ENCODE peak calls at places on chromosome 16, in eight cellular contexts. One of them, this sample, is unnamed.

GRCh38 chr16:89687092-89687940 is 827 bp downstream of the CDK10 start:
- DNase-seq in thyroid gland: peak; percentile 80
- DNase-seq in ovary: no peak
- DNase-seq in lower leg skin: no peak
- DNase-seq in body of pancreas: peak; percentile 89
- DNase-seq in HCT116: no peak
- DNase-seq in stomach: peak; percentile 79
- DNase-seq in A549: peak; percentile 67
- DNase-seq in this sample: no peak

GRCh38 chr16:65244811-65245210 is 122.9 kb upstream of the CDH11 start:
- DNase-seq in thyroid gland: no peak
- DNase-seq in ovary: no peak
- DNase-seq in lower leg skin: no peak
- DNase-seq in body of pancreas: no peak
- DNase-seq in HCT116: no peak
- DNase-seq in stomach: no peak
- DNase-seq in A549: no peak
- DNase-seq in this sample: no peak

GRCh38 chr16:52004343-52004742 is 542.6 kb downstream of the TOX3 start:
- DNase-seq in thyroid gland: no peak
- DNase-seq in ovary: no peak
- DNase-seq in lower leg skin: no peak
- DNase-seq in body of pancreas: no peak
- DNase-seq in HCT116: no peak
- DNase-seq in stomach: no peak
- DNase-seq in A549: no peak
- DNase-seq in this sample: no peak

GRCh38 chr16:79609861-79610260 is 9.3 kb upstream of the MAF start:
- DNase-seq in thyroid gland: peak; percentile 39
- DNase-seq in ovary: no peak
- DNase-seq in lower leg skin: no peak
- DNase-seq in body of pancreas: no peak
- DNase-seq in HCT116: no peak
- DNase-seq in stomach: no peak
- DNase-seq in A549: no peak
- DNase-seq in this sample: no peak

GRCh38 chr16:21645261-21645721 is 7.1 kb downstream of the IGSF6 start:
- DNase-seq in thyroid gland: no peak
- DNase-seq in ovary: no peak
- DNase-seq in lower leg skin: no peak
- DNase-seq in body of pancreas: no peak
- DNase-seq in HCT116: no peak
- DNase-seq in stomach: no peak
- DNase-seq in A549: no peak
- DNase-seq in this sample: no peak

GRCh38 chr16:66667944-66668343 is 28.6 kb downstream of the CMTM4 start:
- DNase-seq in thyroid gland: no peak
- DNase-seq in ovary: no peak
- DNase-seq in lower leg skin: peak; percentile 62
- DNase-seq in body of pancreas: no peak
- DNase-seq in HCT116: no peak
- DNase-seq in stomach: no peak
- DNase-seq in A549: no peak
- DNase-seq in this sample: no peak

GRCh38 chr16:57762365-57763289 is 27.1 kb downstream of the KATNB1 start:
- DNase-seq in thyroid gland: no peak
- DNase-seq in ovary: no peak
- DNase-seq in lower leg skin: no peak
- DNase-seq in body of pancreas: no peak
- DNase-seq in HCT116: no peak
- DNase-seq in stomach: no peak
- DNase-seq in A549: no peak
- DNase-seq in this sample: no peak

GRCh38 chr16:71358464-71359031 is at the start of gene CALB2:
- DNase-seq in thyroid gland: peak; percentile 72
- DNase-seq in ovary: peak; percentile 41
- DNase-seq in lower leg skin: peak; percentile 92
- DNase-seq in body of pancreas: peak; percentile 86
- DNase-seq in HCT116: no peak
- DNase-seq in stomach: peak; percentile 79
- DNase-seq in A549: peak; percentile 58
- DNase-seq in this sample: peak; percentile 72

GRCh38 chr16:19179890-19180490 is 11.9 kb downstream of the SYT17 start:
- DNase-seq in thyroid gland: peak; percentile 41
- DNase-seq in ovary: no peak
- DNase-seq in lower leg skin: peak; percentile 95
- DNase-seq in body of pancreas: peak; percentile 67
- DNase-seq in HCT116: peak; percentile 31
- DNase-seq in stomach: peak; percentile 72
- DNase-seq in A549: peak; percentile 76
- DNase-seq in this sample: peak; percentile 63

GRCh38 chr16:89130448-89130847 is 36.8 kb downstream of the ACSF3 start:
- DNase-seq in thyroid gland: no peak
- DNase-seq in ovary: no peak
- DNase-seq in lower leg skin: no peak
- DNase-seq in body of pancreas: no peak
- DNase-seq in HCT116: no peak
- DNase-seq in stomach: no peak
- DNase-seq in A549: no peak
- DNase-seq in this sample: no peak

GRCh38 chr16:78925071-78925714 is 675.3 kb downstream of the MAF start:
- DNase-seq in thyroid gland: peak; percentile 22
- DNase-seq in ovary: no peak
- DNase-seq in lower leg skin: peak; percentile 63
- DNase-seq in body of pancreas: peak; percentile 52
- DNase-seq in HCT116: peak; percentile 31
- DNase-seq in stomach: peak; percentile 51
- DNase-seq in A549: peak; percentile 16
- DNase-seq in this sample: no peak

GRCh38 chr16:11681977-11682654 is 13.9 kb downstream of the SNN start:
- DNase-seq in thyroid gland: no peak
- DNase-seq in ovary: no peak
- DNase-seq in lower leg skin: peak; percentile 68
- DNase-seq in body of pancreas: peak; percentile 52
- DNase-seq in HCT116: no peak
- DNase-seq in stomach: peak; percentile 18
- DNase-seq in A549: no peak
- DNase-seq in this sample: no peak

GRCh38 chr16:67935402-67936123 is 1.1 kb downstream of the PSMB10 start:
- DNase-seq in thyroid gland: peak; percentile 99
- DNase-seq in ovary: peak; percentile 95
- DNase-seq in lower leg skin: peak; percentile 99
- DNase-seq in body of pancreas: peak; percentile 99
- DNase-seq in HCT116: peak; percentile 93
- DNase-seq in stomach: peak; percentile 97
- DNase-seq in A549: peak; percentile 100
- DNase-seq in this sample: peak; percentile 90

GRCh38 chr16:67936876-67937605 is 391 bp upstream of the PSMB10 start:
- DNase-seq in thyroid gland: peak; percentile 66
- DNase-seq in ovary: no peak
- DNase-seq in lower leg skin: no peak
- DNase-seq in body of pancreas: no peak
- DNase-seq in HCT116: no peak
- DNase-seq in stomach: peak; percentile 78
- DNase-seq in A549: peak; percentile 56
- DNase-seq in this sample: no peak

GRCh38 chr16:67935096-67935401 is 1.6 kb downstream of the PSMB10 start:
- DNase-seq in thyroid gland: no peak
- DNase-seq in ovary: no peak
- DNase-seq in lower leg skin: no peak
- DNase-seq in body of pancreas: no peak
- DNase-seq in HCT116: no peak
- DNase-seq in stomach: no peak
- DNase-seq in A549: no peak
- DNase-seq in this sample: no peak

GRCh38 chr16:67934306-67935095 is 2.1 kb downstream of the PSMB10 start:
- DNase-seq in thyroid gland: no peak
- DNase-seq in ovary: no peak
- DNase-seq in lower leg skin: peak; percentile 87
- DNase-seq in body of pancreas: peak; percentile 50
- DNase-seq in HCT116: no peak
- DNase-seq in stomach: no peak
- DNase-seq in A549: no peak
- DNase-seq in this sample: no peak

GRCh38 chr16:67936124-67936875 is at the start of gene PSMB10:
- DNase-seq in thyroid gland: peak; percentile 40
- DNase-seq in ovary: peak; percentile 59
- DNase-seq in lower leg skin: peak; percentile 93
- DNase-seq in body of pancreas: peak; percentile 62
- DNase-seq in HCT116: no peak
- DNase-seq in stomach: peak; percentile 41
- DNase-seq in A549: peak; percentile 54
- DNase-seq in this sample: peak; percentile 42
- TF ChIP-seq POLR2A in thyroid gland: peak; percentile 42
- TF ChIP-seq POLR2A in ovary: peak; percentile 19
- TF ChIP-seq POLR2A in lower leg skin: no peak
- TF ChIP-seq POLR2A in body of pancreas: no peak
- TF ChIP-seq POLR2A in HCT116: no peak
- TF ChIP-seq POLR2A in stomach: peak; percentile 40
- TF ChIP-seq POLR2A in A549: no peak
- TF ChIP-seq POLR2A in this sample: no peak

DNA sequence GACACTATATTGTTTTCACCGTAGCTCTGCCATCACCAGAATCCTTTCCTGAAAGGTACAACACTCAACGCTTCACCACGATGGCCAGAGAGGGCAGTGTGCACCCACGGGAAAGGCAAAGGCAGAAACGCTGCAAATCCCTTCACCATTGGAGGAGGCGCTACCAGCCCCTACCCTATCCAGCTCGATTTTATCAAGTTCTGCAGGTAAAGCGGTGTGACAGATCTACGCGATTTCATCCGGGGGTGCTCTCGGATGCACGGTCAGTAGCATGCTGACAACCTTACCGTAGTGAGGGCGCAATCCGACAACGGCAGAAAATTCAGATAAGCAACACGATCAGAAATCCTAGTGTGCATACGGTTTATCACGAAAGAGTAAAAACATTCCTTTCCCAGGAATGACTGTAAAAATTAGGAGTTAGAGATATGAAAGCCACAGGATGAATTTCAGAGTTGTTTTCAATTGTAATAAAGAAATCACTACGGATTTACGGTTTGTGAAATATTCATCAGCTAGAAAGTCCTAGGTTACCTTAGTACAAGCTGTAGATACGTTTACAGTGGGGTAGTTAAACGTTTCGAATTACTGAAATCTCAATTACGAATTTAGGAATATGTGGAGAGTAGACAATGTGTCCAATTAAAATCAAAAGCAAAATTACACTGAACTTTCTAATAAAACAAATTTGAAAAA is 1.8 kb downstream of the NETO2 start:
- DNase-seq in thyroid gland: peak; percentile 89
- DNase-seq in ovary: peak; percentile 58
- DNase-seq in lower leg skin: peak; percentile 94
- DNase-seq in body of pancreas: peak; percentile 83
- DNase-seq in HCT116: peak; percentile 85
- DNase-seq in stomach: peak; percentile 78
- DNase-seq in A549: peak; percentile 82
- DNase-seq in this sample: peak; percentile 87
- TF ChIP-seq POLR2A in thyroid gland: peak; percentile 54
- TF ChIP-seq POLR2A in ovary: no peak
- TF ChIP-seq POLR2A in lower leg skin: no peak
- TF ChIP-seq POLR2A in body of pancreas: no peak
- TF ChIP-seq POLR2A in HCT116: no peak
- TF ChIP-seq POLR2A in stomach: no peak
- TF ChIP-seq POLR2A in A549: no peak
- TF ChIP-seq POLR2A in this sample: no peak

GRCh38 chr16:50642349-50642748 is 38.8 kb downstream of the SNX20 start:
- DNase-seq in thyroid gland: no peak
- DNase-seq in ovary: no peak
- DNase-seq in lower leg skin: no peak
- DNase-seq in body of pancreas: no peak
- DNase-seq in HCT116: no peak
- DNase-seq in stomach: no peak
- DNase-seq in A549: no peak
- DNase-seq in this sample: no peak

GRCh38 chr16:50640391-50640790 is 40.7 kb downstream of the SNX20 start:
- DNase-seq in thyroid gland: no peak
- DNase-seq in ovary: no peak
- DNase-seq in lower leg skin: no peak
- DNase-seq in body of pancreas: no peak
- DNase-seq in HCT116: no peak
- DNase-seq in stomach: no peak
- DNase-seq in A549: no peak
- DNase-seq in this sample: no peak

GRCh38 chr16:50643192-50643591 is 37.9 kb downstream of the SNX20 start:
- DNase-seq in thyroid gland: no peak
- DNase-seq in ovary: no peak
- DNase-seq in lower leg skin: no peak
- DNase-seq in body of pancreas: no peak
- DNase-seq in HCT116: no peak
- DNase-seq in stomach: no peak
- DNase-seq in A549: no peak
- DNase-seq in this sample: no peak

GRCh38 chr16:50641818-50642187 is 39.3 kb downstream of the SNX20 start:
- DNase-seq in thyroid gland: no peak
- DNase-seq in ovary: no peak
- DNase-seq in lower leg skin: no peak
- DNase-seq in body of pancreas: no peak
- DNase-seq in HCT116: no peak
- DNase-seq in stomach: no peak
- DNase-seq in A549: no peak
- DNase-seq in this sample: no peak

GRCh38 chr16:50640919-50641817 is 39.9 kb downstream of the SNX20 start:
- DNase-seq in thyroid gland: no peak
- DNase-seq in ovary: no peak
- DNase-seq in lower leg skin: no peak
- DNase-seq in body of pancreas: no peak
- DNase-seq in HCT116: no peak
- DNase-seq in stomach: no peak
- DNase-seq in A549: no peak
- DNase-seq in this sample: no peak
- TF ChIP-seq POLR2A in thyroid gland: no peak
- TF ChIP-seq POLR2A in ovary: no peak
- TF ChIP-seq POLR2A in lower leg skin: no peak
- TF ChIP-seq POLR2A in body of pancreas: no peak
- TF ChIP-seq POLR2A in HCT116: no peak
- TF ChIP-seq POLR2A in stomach: no peak
- TF ChIP-seq POLR2A in A549: no peak
- TF ChIP-seq POLR2A in this sample: no peak

DNA sequence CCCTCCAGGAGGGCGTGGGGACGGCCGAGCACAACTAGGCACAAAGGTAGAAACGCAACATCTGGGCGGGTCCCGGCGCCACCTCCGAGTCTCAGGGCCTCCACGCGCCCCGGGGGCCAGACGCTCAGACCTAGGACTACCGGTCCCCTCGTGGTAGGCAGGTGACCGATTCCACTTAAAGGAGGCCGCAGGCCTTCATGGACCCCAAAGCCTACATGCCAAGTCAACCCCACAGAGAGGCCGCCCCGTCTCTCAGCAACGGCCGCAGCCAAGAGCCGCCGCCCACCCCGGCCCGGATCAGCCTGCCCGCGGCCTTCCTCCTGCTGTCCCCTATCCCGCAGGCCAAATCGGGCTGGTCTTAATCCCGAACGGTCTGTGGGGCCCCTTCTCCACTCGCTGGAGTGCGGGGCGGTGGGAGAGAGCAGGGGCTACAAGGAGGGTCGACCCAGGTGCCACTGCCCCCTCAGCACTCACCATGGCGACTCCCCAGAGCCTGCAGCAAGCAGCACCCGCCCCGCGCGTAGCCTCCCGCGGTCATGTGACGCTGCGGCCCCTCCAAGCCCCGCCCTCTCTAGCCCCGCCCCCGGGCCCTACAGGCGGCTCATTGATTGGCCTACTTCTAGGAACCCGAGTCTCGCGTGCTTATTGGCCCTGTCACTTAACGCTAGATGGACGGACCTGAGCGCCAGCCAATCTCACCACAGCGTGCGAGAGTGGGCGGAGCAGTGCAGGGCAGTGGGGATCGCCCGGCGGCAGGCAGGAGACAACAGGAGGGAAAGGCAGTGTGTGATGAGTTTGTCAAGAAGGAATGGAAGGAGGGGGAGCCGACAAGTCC is at the start of gene VPS35:
- DNase-seq in thyroid gland: peak; percentile 100
- DNase-seq in ovary: peak; percentile 99
- DNase-seq in lower leg skin: peak; percentile 100
- DNase-seq in body of pancreas: peak; percentile 100
- DNase-seq in HCT116: peak; percentile 97
- DNase-seq in stomach: peak; percentile 100
- DNase-seq in A549: peak; percentile 93
- DNase-seq in this sample: peak; percentile 88
- TF ChIP-seq POLR2A in thyroid gland: peak; percentile 72
- TF ChIP-seq POLR2A in ovary: no peak
- TF ChIP-seq POLR2A in lower leg skin: no peak
- TF ChIP-seq POLR2A in body of pancreas: peak; percentile 30
- TF ChIP-seq POLR2A in HCT116: no peak
- TF ChIP-seq POLR2A in stomach: peak; percentile 61
- TF ChIP-seq POLR2A in A549: peak; percentile 76
- TF ChIP-seq POLR2A in this sample: peak; percentile 75

This sample was measured in H54.